ENCODE peak calls at places on chromosomes 1 and 21, in four cellular contexts. F is NCI-H1105, J is AG04449, C is mucosa of gallbladder. L is an unnamed sample.

GRCh38 chr1:209769171-209769904 is 13.5 kb downstream of the TRAF3IP3 start:
- DNase-seq in J (peak), C (peak), F (no peak), L (peak)

GRCh38 chr21:44065428-44065827 is 41.8 kb upstream of the PWP2 start:
- DNase-seq in J (no peak), C (no peak), F (no peak), L (peak)

GRCh38 chr1:160326393-160326792 is 16.7 kb downstream of the COPA start:
- DNase-seq in J (no peak), C (no peak), F (no peak), L (no peak)

GRCh38 chr1:64186138-64186897 is 17.1 kb upstream of the UBE2U start:
- DNase-seq in J (no peak), C (no peak), F (no peak), L (no peak)

GRCh38 chr1:62040973-62041372 is 153.7 kb upstream of the L1TD1 start:
- DNase-seq in F (no peak), J (no peak), C (no peak), L (no peak)

GRCh38 chr1:202857136-202857610 is 31.8 kb downstream of the RABIF start:
- DNase-seq in F (no peak), C (no peak), J (no peak), L (no peak)

GRCh38 chr1:180544050-180544449 is 14.7 kb upstream of the OVAAL start:
- DNase-seq in F (no peak), C (no peak), J (no peak), L (no peak)

GRCh38 chr1:9413143-9413876 is 120.6 kb downstream of the SPSB1 start:
- DNase-seq in F (no peak), C (peak), J (no peak), L (peak)

GRCh38 chr1:162823231-162823630 is 32.7 kb downstream of the HSD17B7 start:
- DNase-seq in F (no peak), J (no peak), C (no peak), L (no peak)

GRCh38 chr1:84145051-84145450 is 980 bp downstream of the PRKACB start:
- DNase-seq in C (no peak), F (no peak), J (no peak), L (no peak)

GRCh38 chr1:2194319-2194897 is at the start of gene FAAP20:
- DNase-seq in J (no peak), F (peak), C (no peak), L (peak)

GRCh38 chr21:31560479-31560878 is 99.0 kb upstream of the SOD1 start:
- DNase-seq in J (no peak), F (no peak), C (no peak), L (no peak)

GRCh38 chr1:217718873-217719272 is 87.7 kb downstream of the SPATA17 start:
- DNase-seq in C (no peak), F (no peak), J (no peak), L (peak)

GRCh38 chr21:45590246-45590725 is 48.0 kb upstream of the SLC19A1 start:
- DNase-seq in F (no peak), J (no peak), C (peak), L (peak)

GRCh38 chr1:8712413-8713229 is 104.8 kb downstream of the RERE start:
- DNase-seq in C (no peak), F (peak), J (peak), L (peak)

GRCh38 chr21:44271558-44271957 is 9.9 kb upstream of the DNMT3L start:
- DNase-seq in F (no peak), C (no peak), J (no peak), L (no peak)

GRCh38 chr1:24900486-24900849 is 29.6 kb downstream of the RUNX3 start:
- DNase-seq in J (no peak), F (no peak), C (no peak), L (no peak)

GRCh38 chr21:17390575-17390974 is 122.3 kb upstream of the CXADR start:
- DNase-seq in C (no peak), J (no peak), F (no peak), L (no peak)

GRCh38 chr1:9262587-9262986 is 28.0 kb downstream of the H6PD start:
- DNase-seq in J (no peak), C (no peak), F (no peak), L (no peak)

GRCh38 chr1:8947127-8947691 is 1.5 kb downstream of the CA6 start:
- DNase-seq in F (no peak), C (no peak), J (no peak), L (no peak)

GRCh38 chr1:211697356-211697755 is 21.9 kb upstream of the NEK2 start:
- DNase-seq in F (no peak), J (no peak), C (no peak), L (no peak)

GRCh38 chr1:109634771-109635750 is 15.4 kb downstream of the AMPD2 start:
- DNase-seq in F (no peak), C (no peak), J (no peak), L (no peak)

GRCh38 chr1:112318698-112319370 is 77.2 kb upstream of the CTTNBP2NL start:
- DNase-seq in J (no peak), C (no peak), F (no peak), L (no peak)

GRCh38 chr1:10738125-10738746 is 58.2 kb downstream of the CASZ1 start:
- DNase-seq in C (peak), F (peak), J (no peak), L (no peak)

L was measured in AG10803.